ENCODE peak calls at places on chromosomes 1 and 21, in six cellular contexts. C, Y, R, W, H and G are unnamed samples.

GRCh38 chr1:2194319-2194897 is at the start of gene FAAP20:
- DNase-seq in R (peak), H (no peak), C (no peak), Y (peak), W (peak), G (peak)

GRCh38 chr21:37367301-37367757 is 756 bp downstream of the DYRK1A start:
- DNase-seq in Y (no peak), H (no peak), C (no peak), W (peak), R (no peak), G (no peak)

GRCh38 chr1:150149490-150150453 is at the start of gene PLEKHO1:
- DNase-seq in H (peak), Y (no peak), C (peak), R (peak), W (peak), G (peak)

GRCh38 chr1:33301273-33301984 is 19.5 kb downstream of the A3GALT2 start:
- DNase-seq in W (no peak), R (no peak), C (no peak), H (no peak), Y (no peak), G (peak)

GRCh38 chr1:231638647-231639046 is 12.1 kb downstream of the DISC1 start:
- DNase-seq in H (no peak), W (no peak), Y (no peak), C (no peak), R (no peak), G (no peak)

GRCh38 chr1:241485554-241485992 is 34.0 kb downstream of the FH start:
- DNase-seq in H (peak), R (peak), C (no peak), Y (peak), W (no peak), G (peak)

GRCh38 chr1:198679535-198680173 is 40.8 kb downstream of the PTPRC start:
- DNase-seq in Y (no peak), H (no peak), C (no peak), R (no peak), W (peak), G (no peak)

GRCh38 chr1:107515702-107516101 is 374.9 kb downstream of the NTNG1 start:
- DNase-seq in R (no peak), W (no peak), H (no peak), C (no peak), Y (no peak), G (no peak)

GRCh38 chr1:30509670-30510069 is 213.7 kb downstream of the MATN1 start:
- DNase-seq in H (no peak), C (no peak), Y (no peak), R (no peak), W (no peak), G (no peak)

GRCh38 chr1:45550401-45551305 is at the start of gene AKR1A1:
- DNase-seq in H (peak), W (peak), C (peak), Y (peak), R (peak), G (peak)
- H3K4me3 ChIP-seq in H (peak), W (peak), C (peak), Y (peak), R (peak), G (peak)

GRCh38 chr1:234933475-234933874 is 195.2 kb downstream of the TOMM20 start:
- DNase-seq in W (no peak), H (peak), R (no peak), C (no peak), Y (no peak), G (peak)
- H3K4me3 ChIP-seq in W (no peak), H (no peak), R (no peak), C (no peak), Y (no peak), G (no peak)

GRCh38 chr21:35039595-35040291 is 9.4 kb downstream of the RUNX1 start:
- DNase-seq in W (no peak), R (no peak), C (no peak), H (no peak), Y (no peak), G (no peak)
- H3K4me3 ChIP-seq in W (peak), R (no peak), C (no peak), H (no peak), Y (no peak), G (no peak)

DNA sequence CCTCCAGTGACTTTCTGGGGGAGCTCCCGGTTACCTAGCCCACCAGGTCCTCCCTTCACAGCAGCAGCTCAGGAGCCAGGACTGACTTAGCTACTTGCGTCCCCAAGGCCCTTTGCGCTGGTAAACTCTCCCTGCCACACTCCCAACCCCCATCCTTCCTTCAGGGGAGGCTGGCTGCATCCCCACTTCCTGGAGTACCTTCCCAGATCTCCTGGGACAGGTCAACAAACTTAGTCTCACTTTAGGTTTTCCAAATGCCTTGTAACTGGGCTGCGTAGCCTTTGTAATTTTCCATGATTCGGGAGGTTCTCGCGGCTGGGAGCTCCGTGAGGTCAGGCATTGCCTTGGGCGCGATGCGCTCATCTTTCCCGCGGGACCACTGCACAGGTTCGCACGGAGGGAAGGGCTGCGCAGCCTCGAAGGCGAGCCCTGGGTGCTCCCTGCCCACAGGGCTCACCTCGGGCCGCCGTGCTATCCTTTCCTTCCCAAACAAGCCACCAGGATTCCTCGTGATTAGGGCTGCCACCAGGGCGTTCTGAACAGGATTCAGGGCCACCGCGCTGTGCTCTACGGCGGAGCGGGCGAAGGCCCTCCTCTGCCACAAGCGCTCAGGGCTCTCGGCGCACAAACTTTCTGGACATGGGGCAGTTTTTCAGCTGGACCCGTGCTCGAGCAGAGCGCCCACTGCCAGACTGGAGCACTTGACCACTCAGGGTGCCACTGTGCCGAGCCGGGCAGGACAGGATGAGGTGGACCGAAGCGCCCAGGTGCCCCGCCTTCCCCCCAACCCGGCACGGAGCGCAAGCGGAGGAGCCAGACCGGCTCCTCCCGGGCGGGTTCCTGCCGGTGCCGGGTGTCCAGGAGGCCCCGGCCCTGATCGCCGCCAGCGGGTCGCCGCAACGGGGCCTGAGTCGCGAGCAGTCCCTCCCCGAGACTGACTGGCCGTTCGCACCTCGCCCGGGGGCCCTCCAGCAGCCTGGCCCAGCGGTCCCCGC is 1.1 kb downstream of the TMPRSS2 start:
- DNase-seq in H (peak), C (no peak), R (no peak), W (no peak), Y (no peak), G (no peak)
- H3K4me3 ChIP-seq in H (no peak), C (no peak), R (no peak), W (no peak), Y (no peak), G (no peak)

GRCh38 chr1:7561331-7561921 is 209.7 kb upstream of the VAMP3 start:
- DNase-seq in W (no peak), R (peak), H (no peak), Y (no peak), C (no peak), G (peak)

GRCh38 chr1:7561936-7562728 is 209.0 kb upstream of the VAMP3 start:
- DNase-seq in H (no peak), Y (no peak), R (no peak), C (no peak), W (no peak), G (no peak)

GRCh38 chr1:7558921-7559869 is 211.9 kb upstream of the VAMP3 start:
- DNase-seq in R (no peak), W (no peak), H (no peak), Y (no peak), C (no peak), G (no peak)

GRCh38 chr1:7560128-7560527 is 211.0 kb upstream of the VAMP3 start:
- DNase-seq in H (no peak), Y (no peak), C (no peak), R (no peak), W (no peak), G (no peak)

GRCh38 chr1:7560601-7561181 is 210.4 kb upstream of the VAMP3 start:
- DNase-seq in W (no peak), H (no peak), R (no peak), Y (no peak), C (no peak), G (no peak)
- H3K4me3 ChIP-seq in W (no peak), H (no peak), R (no peak), Y (no peak), C (no peak), G (no peak)